ENCODE peak calls at places on chromosome 7, in seven cellular contexts. N, P, V, J, I, L and S are unnamed samples.

GRCh38 chr7:121643320-121643719 is 229.6 kb upstream of the PTPRZ1 start:
- DNase-seq in N (no peak), P (no peak), V (no peak), J (no peak), I (no peak), L (no peak), S (no peak)

GRCh38 chr7:50661345-50662058 is 96.3 kb upstream of the DDC start:
- DNase-seq in N (no peak), P (no peak), V (no peak), J (no peak), I (no peak), L (no peak), S (no peak)

GRCh38 chr7:118029881-118030422 is 154.0 kb upstream of the LSM8 start:
- DNase-seq in N (no peak), P (no peak), V (no peak), J (no peak), I (no peak), L (no peak), S (no peak)

GRCh38 chr7:106249488-106249887 is 35.3 kb downstream of the NAMPT start:
- DNase-seq in N (no peak), P (no peak), V (no peak), J (no peak), I (no peak), L (no peak), S (no peak)

GRCh38 chr7:64558323-64558705 is 4.6 kb downstream of the ZNF680 start:
- DNase-seq in N (no peak), P (no peak), V (no peak), J (no peak), I (no peak), L (no peak), S (no peak)

GRCh38 chr7:98864726-98865420 is 4.9 kb downstream of the TMEM130 start:
- DNase-seq in N (no peak), P (peak; percentile 61), V (no peak), J (no peak), I (no peak), L (no peak), S (no peak)

GRCh38 chr7:139777304-139777890 is 401 bp downstream of the HIPK2 start:
- DNase-seq in N (no peak), P (peak; percentile 58), V (peak; percentile 12), J (no peak), I (no peak), L (peak; percentile 39), S (no peak)

GRCh38 chr7:79176859-79177477 is 276.5 kb downstream of the MAGI2 start:
- DNase-seq in N (peak; percentile 68), P (peak; percentile 61), V (peak; percentile 39), J (peak; percentile 46), I (no peak), L (peak; percentile 12), S (no peak)

GRCh38 chr7:158445421-158446175 is 142.0 kb downstream of the PTPRN2 start:
- DNase-seq in N (no peak), P (no peak), V (no peak), J (no peak), I (no peak), L (no peak), S (peak; percentile 70)

GRCh38 chr7:36514289-36515243 is 124.9 kb downstream of the ANLN start:
- DNase-seq in N (no peak), P (no peak), V (no peak), J (no peak), I (no peak), L (no peak), S (no peak)

GRCh38 chr7:104772405-104772821 is 241.6 kb upstream of the KMT2E start:
- DNase-seq in N (no peak), P (no peak), V (peak; percentile 83), J (no peak), I (peak; percentile 70), L (peak; percentile 14), S (peak; percentile 89)

GRCh38 chr7:78179211-78179610 is 380.6 kb downstream of the PHTF2 start:
- DNase-seq in N (no peak), P (no peak), V (no peak), J (no peak), I (no peak), L (no peak), S (no peak)

GRCh38 chr7:108094933-108095710 is 35.0 kb downstream of the LAMB4 start:
- DNase-seq in N (peak; percentile 91), P (peak; percentile 8), V (no peak), J (peak; percentile 91), I (no peak), L (no peak), S (no peak)

GRCh38 chr7:37346761-37347160 is 101.9 kb downstream of the ELMO1 start:
- DNase-seq in N (no peak), P (peak; percentile 35), V (no peak), J (no peak), I (no peak), L (no peak), S (no peak)

GRCh38 chr7:108193593-108194498 is 63.7 kb upstream of the LAMB4 start:
- DNase-seq in N (no peak), P (peak; percentile 25), V (no peak), J (no peak), I (no peak), L (no peak), S (no peak)

GRCh38 chr7:131488361-131488760 is 68.1 kb downstream of the PODXL start:
- DNase-seq in N (no peak), P (peak; percentile 23), V (no peak), J (no peak), I (no peak), L (no peak), S (no peak)

GRCh38 chr7:30789334-30789711 is 18.1 kb downstream of the MINDY4 start:
- DNase-seq in N (peak; percentile 89), P (no peak), V (no peak), J (peak; percentile 93), I (no peak), L (no peak), S (no peak)

GRCh38 chr7:7732566-7733290 is 14.3 kb upstream of the RPA3 start:
- DNase-seq in N (peak; percentile 16), P (peak; percentile 24), V (no peak), J (peak; percentile 33), I (no peak), L (peak; percentile 14), S (no peak)

GRCh38 chr7:75536940-75537538 is 44.9 kb downstream of the SPDYE5 start:
- DNase-seq in N (no peak), P (no peak), V (no peak), J (no peak), I (no peak), L (no peak), S (no peak)

GRCh38 chr7:157007470-157008066 is 2.9 kb downstream of the MNX1 start:
- DNase-seq in N (no peak), P (no peak), V (peak; percentile 25), J (no peak), I (no peak), L (no peak), S (no peak)

GRCh38 chr7:73741600-73741999 is 3.0 kb upstream of the ABHD11 start:
- DNase-seq in N (no peak), P (peak; percentile 94), V (peak; percentile 80), J (no peak), I (no peak), L (no peak), S (peak; percentile 72)

GRCh38 chr7:154646126-154647013 is 356.6 kb downstream of the PAXIP1 start:
- DNase-seq in N (no peak), P (peak; percentile 36), V (no peak), J (no peak), I (no peak), L (no peak), S (no peak)
- H3K18ac ChIP-seq in N (no peak overlapping the region), P (no peak overlapping the region), V (no peak overlapping the region), J (no peak overlapping the region), I (no peak overlapping the region), L (no peak overlapping the region), S (no peak overlapping the region)

DNA sequence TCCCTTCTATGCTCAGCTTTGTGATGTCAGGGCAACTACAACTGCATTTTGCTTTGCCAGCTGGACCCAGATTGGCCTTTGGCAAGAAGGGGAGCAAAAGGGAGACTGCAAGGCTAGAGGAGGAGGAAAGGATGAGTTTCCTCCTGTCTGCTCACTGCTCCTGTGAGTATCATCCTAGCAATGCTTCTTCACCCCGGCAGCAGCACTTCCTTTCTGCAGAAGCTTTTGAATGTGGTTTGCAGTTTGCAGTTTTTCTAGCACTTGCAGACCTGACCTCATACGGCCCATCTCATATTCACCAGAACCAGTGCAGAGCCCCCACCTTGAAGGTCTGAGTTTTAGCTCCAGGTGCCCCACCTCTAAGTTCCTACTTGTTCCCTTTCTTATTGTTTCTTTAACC is 14.8 kb downstream of the C7orf33 start:
- DNase-seq in N (no peak), P (no peak), V (no peak), J (no peak), I (no peak), L (no peak), S (no peak)
- H3K18ac ChIP-seq in N (no peak overlapping the region), P (no peak overlapping the region), V (no peak overlapping the region), J (no peak overlapping the region), I (no peak overlapping the region), L (no peak overlapping the region), S (no peak overlapping the region)

DNA sequence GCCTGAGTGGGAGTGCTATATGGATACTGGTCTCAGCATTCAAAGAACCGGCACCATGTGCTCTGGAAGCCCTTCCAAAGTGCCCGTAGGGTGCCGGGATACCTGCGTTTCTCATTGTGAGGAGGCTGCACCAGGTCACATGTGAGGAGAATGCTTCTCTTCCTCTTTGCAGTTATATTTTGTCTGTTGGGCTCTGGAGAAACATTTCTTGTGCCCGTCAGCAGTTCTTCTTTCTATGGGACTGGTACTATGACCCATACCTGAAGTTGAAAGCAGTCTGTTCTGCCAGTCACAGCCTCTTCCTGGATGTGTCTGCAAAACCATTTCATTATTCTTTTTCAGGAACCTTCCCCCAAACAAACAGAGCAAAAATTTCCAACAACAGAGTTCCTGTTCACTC is 465.0 kb downstream of the SUGCT start:
- DNase-seq in N (no peak), P (no peak), V (no peak), J (no peak), I (no peak), L (no peak), S (no peak)
- H3K18ac ChIP-seq in N (no peak overlapping the region), P (no peak overlapping the region), V (no peak overlapping the region), J (no peak overlapping the region), I (no peak overlapping the region), L (no peak overlapping the region), S (no peak overlapping the region)

GRCh38 chr7:94666879-94667587 is 11.1 kb upstream of the SGCE start:
- DNase-seq in N (no peak), P (no peak), V (no peak), J (no peak), I (no peak), L (no peak), S (no peak)
- H3K18ac ChIP-seq in N (no peak overlapping the region), P (no peak overlapping the region), V (no peak overlapping the region), J (no peak overlapping the region), I (no peak overlapping the region), L (no peak overlapping the region), S (no peak overlapping the region)

GRCh38 chr7:120327054-120327453 is 54.1 kb downstream of the KCND2 start:
- DNase-seq in N (no peak), P (no peak), V (no peak), J (no peak), I (no peak), L (no peak), S (no peak)
- H3K18ac ChIP-seq in N (no peak overlapping the region), P (no peak overlapping the region), V (no peak overlapping the region), J (no peak overlapping the region), I (no peak overlapping the region), L (no peak overlapping the region), S (no peak overlapping the region)

GRCh38 chr7:28627869-28628268 is 215.6 kb downstream of the CREB5 start:
- DNase-seq in N (no peak), P (no peak), V (no peak), J (no peak), I (no peak), L (no peak), S (no peak)
- H3K18ac ChIP-seq in N (no peak overlapping the region), P (no peak overlapping the region), V (no peak overlapping the region), J (no peak overlapping the region), I (no peak overlapping the region), L (no peak overlapping the region), S (no peak overlapping the region)